ENCODE peak calls at places on chromosomes 6 and 20, in four cellular contexts. One of them, this sample, is unnamed.

GRCh38 chr20:8045946-8046345 is 26.4 kb upstream of the TMX4 start:
- DNase-seq in breast epithelium: no peak
- DNase-seq in T-cell: no peak
- DNase-seq in T-helper 9 cell: no peak
- DNase-seq in this sample: no peak

GRCh38 chr6:41651962-41652657 is 13.8 kb downstream of the MDFI start:
- DNase-seq in T-cell: no peak
- DNase-seq in T-helper 9 cell: no peak
- DNase-seq in breast epithelium: peak
- DNase-seq in this sample: no peak

GRCh38 chr20:34529742-34530141 is 13.5 kb downstream of the DYNLRB1 start:
- DNase-seq in T-cell: no peak
- DNase-seq in breast epithelium: no peak
- DNase-seq in T-helper 9 cell: no peak
- DNase-seq in this sample: peak

GRCh38 chr20:9608639-9609440 is 94.5 kb downstream of the LAMP5 start:
- DNase-seq in breast epithelium: no peak
- DNase-seq in T-helper 9 cell: no peak
- DNase-seq in T-cell: no peak
- DNase-seq in this sample: no peak

GRCh38 chr6:136429264-136429663 is 121.0 kb downstream of the MAP7 start:
- DNase-seq in T-helper 9 cell: no peak
- DNase-seq in breast epithelium: no peak
- DNase-seq in T-cell: no peak
- DNase-seq in this sample: no peak

GRCh38 chr6:26199773-26200728 is 112.8 kb downstream of the HFE start:
- DNase-seq in T-cell: no peak
- DNase-seq in T-helper 9 cell: no peak
- DNase-seq in breast epithelium: no peak
- DNase-seq in this sample: no peak

GRCh38 chr20:18190466-18191233 is 53.0 kb downstream of the KAT14 start:
- DNase-seq in breast epithelium: no peak
- DNase-seq in T-helper 9 cell: no peak
- DNase-seq in T-cell: no peak
- DNase-seq in this sample: no peak

GRCh38 chr6:25017486-25017885 is 81.7 kb upstream of the RIPOR2 start:
- DNase-seq in T-cell: no peak
- DNase-seq in T-helper 9 cell: no peak
- DNase-seq in breast epithelium: peak
- DNase-seq in this sample: no peak

GRCh38 chr6:28747631-28748157 is 176.1 kb downstream of the TRIM27 start:
- DNase-seq in T-cell: no peak
- DNase-seq in T-helper 9 cell: no peak
- DNase-seq in breast epithelium: no peak
- DNase-seq in this sample: no peak

GRCh38 chr6:137970368-137970767 is 103.3 kb downstream of the TNFAIP3 start:
- DNase-seq in T-helper 9 cell: no peak
- DNase-seq in T-cell: no peak
- DNase-seq in breast epithelium: no peak
- DNase-seq in this sample: no peak

GRCh38 chr6:110140650-110141049 is 38.8 kb downstream of the WASF1 start:
- DNase-seq in T-helper 9 cell: no peak
- DNase-seq in breast epithelium: no peak
- DNase-seq in T-cell: no peak
- DNase-seq in this sample: no peak

GRCh38 chr6:158640519-158640918 is 4.0 kb downstream of the DYNLT1 start:
- DNase-seq in breast epithelium: no peak
- DNase-seq in T-cell: no peak
- DNase-seq in T-helper 9 cell: no peak
- DNase-seq in this sample: no peak

GRCh38 chr6:111485316-111485715 is 2.3 kb upstream of the REV3L start:
- DNase-seq in breast epithelium: no peak
- DNase-seq in T-helper 9 cell: no peak
- DNase-seq in T-cell: no peak
- DNase-seq in this sample: no peak

GRCh38 chr6:21800948-21801438 is 207.4 kb downstream of the SOX4 start:
- DNase-seq in T-cell: no peak
- DNase-seq in T-helper 9 cell: no peak
- DNase-seq in breast epithelium: no peak
- DNase-seq in this sample: no peak

GRCh38 chr6:91822581-91822980 is 1235.7 kb upstream of the MAP3K7 start:
- DNase-seq in breast epithelium: no peak
- DNase-seq in T-helper 9 cell: no peak
- DNase-seq in T-cell: no peak
- DNase-seq in this sample: no peak

GRCh38 chr20:17226410-17227198 is at the start of gene PCSK2:
- DNase-seq in T-cell: no peak
- DNase-seq in breast epithelium: no peak
- DNase-seq in T-helper 9 cell: no peak
- DNase-seq in this sample: no peak

GRCh38 chr6:130046711-130047439 is 28.5 kb downstream of the L3MBTL3 start:
- DNase-seq in breast epithelium: no peak
- DNase-seq in T-cell: no peak
- DNase-seq in T-helper 9 cell: no peak
- DNase-seq in this sample: no peak

GRCh38 chr6:145063091-145063490 is 672.2 kb downstream of the EPM2A start:
- DNase-seq in T-helper 9 cell: no peak
- DNase-seq in breast epithelium: no peak
- DNase-seq in T-cell: no peak
- DNase-seq in this sample: no peak

GRCh38 chr6:393391-394221 is 2.1 kb downstream of the IRF4 start:
- DNase-seq in T-cell: no peak
- DNase-seq in T-helper 9 cell: no peak
- DNase-seq in breast epithelium: no peak
- DNase-seq in this sample: peak

GRCh38 chr6:112443118-112443641 is 96.0 kb downstream of the RFPL4B start:
- DNase-seq in breast epithelium: no peak
- DNase-seq in T-cell: no peak
- DNase-seq in T-helper 9 cell: no peak
- DNase-seq in this sample: no peak

GRCh38 chr6:137697267-137697938 is 169.7 kb upstream of the TNFAIP3 start:
- DNase-seq in T-helper 9 cell: no peak
- DNase-seq in breast epithelium: no peak
- DNase-seq in T-cell: no peak
- DNase-seq in this sample: no peak

GRCh38 chr6:46221221-46221793 is 50.5 kb upstream of the ENPP5 start:
- DNase-seq in T-helper 9 cell: no peak
- DNase-seq in breast epithelium: no peak
- DNase-seq in T-cell: no peak
- DNase-seq in this sample: no peak

GRCh38 chr6:170087946-170088348 is 202.9 kb downstream of the DLL1 start:
- DNase-seq in breast epithelium: no peak
- DNase-seq in T-helper 9 cell: peak
- DNase-seq in T-cell: peak
- DNase-seq in this sample: peak

GRCh38 chr6:159094444-159095252 is 49.9 kb upstream of the TAGAP start:
- DNase-seq in breast epithelium: no peak
- DNase-seq in T-helper 9 cell: no peak
- DNase-seq in T-cell: peak
- DNase-seq in this sample: no peak

GRCh38 chr6:137602311-137602710 is 108.1 kb upstream of the OLIG3 start:
- DNase-seq in breast epithelium: no peak
- DNase-seq in T-cell: no peak
- DNase-seq in T-helper 9 cell: no peak
- DNase-seq in this sample: no peak

GRCh38 chr20:59743767-59744485 is 139.6 kb downstream of the PHACTR3 start:
- DNase-seq in T-helper 9 cell: no peak
- DNase-seq in breast epithelium: no peak
- DNase-seq in T-cell: no peak
- DNase-seq in this sample: no peak

GRCh38 chr6:109291893-109292292 is 90.4 kb downstream of the CD164 start:
- DNase-seq in breast epithelium: no peak
- DNase-seq in T-helper 9 cell: no peak
- DNase-seq in T-cell: no peak
- DNase-seq in this sample: no peak

This sample was measured in suprapubic skin.